ENCODE peak calls at places on chromosome 4, in four cellular contexts. One of them, this sample, is unnamed.
A peak's percentile ranks its signal among the peaks of the same experiment; 100 is the strongest.

GRCh38 chr4:166366012-166366411 is 493.0 kb downstream of the TLL1 start:
- DNase-seq in stimulated activated CD4-positive, alpha-beta T cell treated with anti-CD3 and anti-CD28 coated beads, Interleukin-15, amount 100 ng/mL, for 1 hour: no peak
- DNase-seq in left colon: no peak
- DNase-seq in HEK293T: no peak
- DNase-seq in this sample: no peak

GRCh38 chr4:112266823-112267222 is 18.9 kb downstream of the TIFA start:
- DNase-seq in left colon: no peak
- DNase-seq in HEK293T: no peak
- DNase-seq in stimulated activated CD4-positive, alpha-beta T cell treated with anti-CD3 and anti-CD28 coated beads, Interleukin-15, amount 100 ng/mL, for 1 hour: no peak
- DNase-seq in this sample: no peak

GRCh38 chr4:120842046-120842445 is 80.5 kb downstream of the PRDM5 start:
- DNase-seq in stimulated activated CD4-positive, alpha-beta T cell treated with anti-CD3 and anti-CD28 coated beads, Interleukin-15, amount 100 ng/mL, for 1 hour: no peak
- DNase-seq in left colon: no peak
- DNase-seq in HEK293T: no peak
- DNase-seq in this sample: no peak

GRCh38 chr4:15163284-15163645 is 161.0 kb downstream of the CPEB2 start:
- DNase-seq in HEK293T: no peak
- DNase-seq in left colon: no peak
- DNase-seq in stimulated activated CD4-positive, alpha-beta T cell treated with anti-CD3 and anti-CD28 coated beads, Interleukin-15, amount 100 ng/mL, for 1 hour: no peak
- DNase-seq in this sample: no peak

GRCh38 chr4:81164623-81165416 is 50.2 kb downstream of the PRKG2 start:
- DNase-seq in HEK293T: no peak
- DNase-seq in stimulated activated CD4-positive, alpha-beta T cell treated with anti-CD3 and anti-CD28 coated beads, Interleukin-15, amount 100 ng/mL, for 1 hour: no peak
- DNase-seq in left colon: peak; percentile 40
- DNase-seq in this sample: no peak

GRCh38 chr4:100907465-100908454 is 389.9 kb upstream of the EMCN start:
- DNase-seq in HEK293T: peak; percentile 6
- DNase-seq in left colon: no peak
- DNase-seq in stimulated activated CD4-positive, alpha-beta T cell treated with anti-CD3 and anti-CD28 coated beads, Interleukin-15, amount 100 ng/mL, for 1 hour: no peak
- DNase-seq in this sample: no peak

GRCh38 chr4:24210332-24210902 is 320.6 kb upstream of the PPARGC1A start:
- DNase-seq in stimulated activated CD4-positive, alpha-beta T cell treated with anti-CD3 and anti-CD28 coated beads, Interleukin-15, amount 100 ng/mL, for 1 hour: no peak
- DNase-seq in HEK293T: no peak
- DNase-seq in left colon: no peak
- DNase-seq in this sample: no peak

GRCh38 chr4:168618577-168619265 is 121.9 kb downstream of the PALLD start:
- DNase-seq in stimulated activated CD4-positive, alpha-beta T cell treated with anti-CD3 and anti-CD28 coated beads, Interleukin-15, amount 100 ng/mL, for 1 hour: no peak
- DNase-seq in left colon: no peak
- DNase-seq in HEK293T: no peak
- DNase-seq in this sample: no peak

GRCh38 chr4:165464813-165465381 is 86.1 kb downstream of the CPE start:
- DNase-seq in stimulated activated CD4-positive, alpha-beta T cell treated with anti-CD3 and anti-CD28 coated beads, Interleukin-15, amount 100 ng/mL, for 1 hour: no peak
- DNase-seq in left colon: no peak
- DNase-seq in HEK293T: peak; percentile 50
- DNase-seq in this sample: peak; percentile 78

GRCh38 chr4:95510145-95510544 is 38.6 kb downstream of the UNC5C start:
- DNase-seq in stimulated activated CD4-positive, alpha-beta T cell treated with anti-CD3 and anti-CD28 coated beads, Interleukin-15, amount 100 ng/mL, for 1 hour: no peak
- DNase-seq in left colon: no peak
- DNase-seq in HEK293T: no peak
- DNase-seq in this sample: peak; percentile 36

GRCh38 chr4:119010909-119011606 is 122.4 kb downstream of the SYNPO2 start:
- DNase-seq in stimulated activated CD4-positive, alpha-beta T cell treated with anti-CD3 and anti-CD28 coated beads, Interleukin-15, amount 100 ng/mL, for 1 hour: no peak
- DNase-seq in HEK293T: no peak
- DNase-seq in left colon: no peak
- DNase-seq in this sample: no peak

GRCh38 chr4:1760521-1761001 is 32.5 kb upstream of the FGFR3 start:
- DNase-seq in left colon: no peak
- DNase-seq in HEK293T: no peak
- DNase-seq in stimulated activated CD4-positive, alpha-beta T cell treated with anti-CD3 and anti-CD28 coated beads, Interleukin-15, amount 100 ng/mL, for 1 hour: no peak
- DNase-seq in this sample: no peak

GRCh38 chr4:145618912-145619638 is at the start of gene MMAA:
- DNase-seq in HEK293T: peak; percentile 96
- DNase-seq in left colon: peak; percentile 95
- DNase-seq in stimulated activated CD4-positive, alpha-beta T cell treated with anti-CD3 and anti-CD28 coated beads, Interleukin-15, amount 100 ng/mL, for 1 hour: peak; percentile 95
- DNase-seq in this sample: peak; percentile 90

GRCh38 chr4:6414578-6414977 is 57.8 kb downstream of the PPP2R2C start:
- DNase-seq in stimulated activated CD4-positive, alpha-beta T cell treated with anti-CD3 and anti-CD28 coated beads, Interleukin-15, amount 100 ng/mL, for 1 hour: no peak
- DNase-seq in HEK293T: no peak
- DNase-seq in left colon: no peak
- DNase-seq in this sample: no peak

GRCh38 chr4:87985097-87985886 is 9.8 kb downstream of the SPP1 start:
- DNase-seq in stimulated activated CD4-positive, alpha-beta T cell treated with anti-CD3 and anti-CD28 coated beads, Interleukin-15, amount 100 ng/mL, for 1 hour: no peak
- DNase-seq in HEK293T: peak; percentile 14
- DNase-seq in left colon: peak; percentile 41
- DNase-seq in this sample: peak; percentile 82